ENCODE peak calls at places on chromosomes 12 and 14, in ten cellular contexts. X, U, Z, S, Y, O, Q, T, V and C are unnamed samples.

GRCh38 chr12:109771746-109772621 is 58.4 kb downstream of the FAM222A start:
- DNase-seq in X (no peak), U (no peak), Z (no peak), S (peak), Y (no peak), O (peak), Q (no peak), T (no peak), V (no peak), C (no peak)

GRCh38 chr12:89192419-89192818 is 159.9 kb downstream of the DUSP6 start:
- DNase-seq in X (no peak), U (no peak), Z (peak), S (no peak), Y (peak), O (no peak), Q (peak), T (no peak), V (no peak), C (peak)

GRCh38 chr14:87508333-87508732 is 484.6 kb downstream of the GALC start:
- DNase-seq in X (no peak), U (no peak), Z (no peak), S (no peak), Y (no peak), O (peak), Q (no peak), T (no peak), V (no peak), C (peak)

GRCh38 chr14:73759183-73759713 is 45.1 kb upstream of the PNMA1 start:
- DNase-seq in X (peak), U (no peak), Z (peak), S (peak), Y (no peak), O (peak), Q (peak), T (peak), V (no peak), C (peak)

GRCh38 chr14:61948376-61948775 is 186.2 kb downstream of the SNAPC1 start:
- DNase-seq in X (no peak), U (no peak), Z (no peak), S (no peak), Y (no peak), O (no peak), Q (no peak), T (no peak), V (no peak), C (no peak)

GRCh38 chr12:66132408-66132807 is 1.9 kb upstream of the LLPH start:
- DNase-seq in X (no peak), U (no peak), Z (peak), S (no peak), Y (no peak), O (peak), Q (peak), T (no peak), V (peak), C (peak)

GRCh38 chr14:92656306-92656705 is 92.1 kb downstream of the LGMN start:
- DNase-seq in X (no peak), U (no peak), Z (no peak), S (no peak), Y (no peak), O (no peak), Q (no peak), T (no peak), V (no peak), C (no peak)

GRCh38 chr12:3078086-3078820 is 1.1 kb downstream of the TSPAN9 start:
- DNase-seq in X (no peak), U (no peak), Z (no peak), S (no peak), Y (peak), O (no peak), Q (no peak), T (no peak), V (no peak), C (no peak)

GRCh38 chr14:92937229-92937937 is 14.4 kb downstream of the CHGA start:
- DNase-seq in X (no peak), U (no peak), Z (no peak), S (no peak), Y (no peak), O (no peak), Q (no peak), T (no peak), V (no peak), C (no peak)

GRCh38 chr12:72499244-72499643 is 227.1 kb downstream of the TRHDE start:
- DNase-seq in X (no peak), U (no peak), Z (no peak), S (no peak), Y (no peak), O (no peak), Q (no peak), T (no peak), V (no peak), C (no peak)

GRCh38 chr12:22250762-22251161 is 83.7 kb downstream of the ST8SIA1 start:
- DNase-seq in X (no peak), U (no peak), Z (no peak), S (no peak), Y (no peak), O (no peak), Q (no peak), T (no peak), V (no peak), C (no peak)

GRCh38 chr12:91685917-91686316 is 459.7 kb downstream of the BTG1 start:
- DNase-seq in X (no peak), U (no peak), Z (peak), S (no peak), Y (peak), O (no peak), Q (peak), T (no peak), V (peak), C (peak)

GRCh38 chr12:131959641-131960589 is 10.2 kb downstream of the EP400 start:
- DNase-seq in X (no peak), U (no peak), Z (no peak), S (no peak), Y (no peak), O (no peak), Q (no peak), T (no peak), V (no peak), C (no peak)

GRCh38 chr14:101010293-101010692 is 106.8 kb upstream of the RTL1 start:
- DNase-seq in X (no peak), U (no peak), Z (no peak), S (no peak), Y (no peak), O (no peak), Q (no peak), T (no peak), V (no peak), C (no peak)

GRCh38 chr12:49953961-49954835 is 3.7 kb downstream of the AQP2 start:
- DNase-seq in X (no peak), U (no peak), Z (no peak), S (peak), Y (no peak), O (no peak), Q (no peak), T (no peak), V (no peak), C (no peak)

GRCh38 chr14:29354446-29354845 is 573.2 kb downstream of the PRKD1 start:
- DNase-seq in X (no peak), U (no peak), Z (no peak), S (no peak), Y (no peak), O (no peak), Q (no peak), T (no peak), V (no peak), C (no peak)

GRCh38 chr12:81627336-81628189 is 131.6 kb downstream of the PPFIA2 start:
- DNase-seq in X (no peak), U (no peak), Z (peak), S (no peak), Y (peak), O (peak), Q (peak), T (peak), V (peak), C (peak)

GRCh38 chr12:124508323-124509096 is 58.9 kb downstream of the NCOR2 start:
- DNase-seq in X (peak), U (no peak), Z (peak), S (no peak), Y (no peak), O (no peak), Q (peak), T (no peak), V (no peak), C (peak)

DNA sequence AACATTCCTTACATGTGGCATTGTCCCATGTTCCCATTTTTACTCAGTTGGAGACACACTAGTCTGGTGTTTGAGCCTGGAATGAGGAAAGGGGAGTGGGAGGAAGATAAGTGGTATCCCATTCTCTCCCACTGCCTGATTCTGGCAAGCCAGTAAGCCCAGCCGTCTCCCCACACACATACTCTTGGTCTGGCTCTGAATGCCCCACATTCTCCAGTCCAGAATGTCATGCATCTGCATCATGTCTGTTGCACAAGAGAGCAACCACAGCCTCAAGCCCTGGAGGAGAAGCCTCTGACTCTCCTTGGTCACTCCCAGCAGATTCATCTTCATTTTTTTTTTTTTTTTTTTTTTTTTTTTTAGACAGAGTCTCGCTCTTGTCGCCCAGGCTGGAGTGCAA is 48.0 kb downstream of the DRAM1 start:
- DNase-seq in X (peak), U (no peak), Z (peak), S (no peak), Y (peak), O (peak), Q (peak), T (no peak), V (peak), C (peak)
- TF ChIP-seq CTCF in X (no peak), U (no peak), Z (no peak), S (no peak), Y (no peak), O (no peak), Q (no peak), T (no peak), V (no peak), C (no peak)

GRCh38 chr12:27340971-27341370 is 8.3 kb downstream of the BMAL2 start:
- DNase-seq in X (no peak), U (no peak), Z (no peak), S (no peak), Y (no peak), O (no peak), Q (no peak), T (no peak), V (no peak), C (no peak)
- H3K4me3 ChIP-seq in X (no peak), U (no peak), Z (no peak), S (no peak), Y (no peak), O (no peak), Q (no peak), T (no peak), V (no peak), C (no peak)

GRCh38 chr12:116406529-116406928 is 129.0 kb upstream of the MED13L start:
- DNase-seq in X (peak), U (no peak), Z (peak), S (peak), Y (peak), O (peak), Q (peak), T (no peak), V (peak), C (peak)
- TF ChIP-seq CTCF in X (no peak), U (no peak), Z (peak), S (peak), Y (no peak), O (peak), Q (peak), T (no peak), V (no peak), C (no peak)

GRCh38 chr12:6951551-6952120 is 480 bp downstream of the PTPN6 start:
- DNase-seq in X (no peak), U (no peak), Z (no peak), S (peak), Y (no peak), O (no peak), Q (no peak), T (no peak), V (no peak), C (no peak)

GRCh38 chr12:6952121-6952859 is 1.1 kb downstream of the PTPN6 start:
- DNase-seq in X (no peak), U (no peak), Z (no peak), S (no peak), Y (no peak), O (no peak), Q (no peak), T (no peak), V (no peak), C (no peak)

GRCh38 chr12:6950401-6950801 is 755 bp upstream of the PTPN6 start:
- DNase-seq in X (no peak), U (no peak), Z (no peak), S (no peak), Y (no peak), O (no peak), Q (no peak), T (no peak), V (no peak), C (no peak)

GRCh38 chr12:6952860-6953416 is 1.8 kb downstream of the PTPN6 start:
- DNase-seq in X (no peak), U (no peak), Z (no peak), S (no peak), Y (no peak), O (no peak), Q (no peak), T (no peak), V (no peak), C (no peak)

GRCh38 chr12:6950944-6951540 is at the start of gene PTPN6:
- DNase-seq in X (no peak), U (no peak), Z (no peak), S (peak), Y (no peak), O (no peak), Q (no peak), T (no peak), V (no peak), C (no peak)
- H3K4me3 ChIP-seq in X (no peak), U (peak), Z (no peak), S (peak), Y (no peak), O (no peak), Q (no peak), T (no peak), V (no peak), C (no peak)